ENCODE peak calls at places on chromosomes 3 and 15, in ten cellular contexts. R, H, N, F, L, O, G, Y, X and E are unnamed samples. For H3K36me3, the result is how much of the 10 kb centered on the place peaks cover.

GRCh38 chr15:29870495-29871151 is 48.4 kb upstream of the TJP1 start:
- DNase-seq in Y (peak), H (no peak), G (no peak), R (peak), F (no peak), X (no peak), N (peak), L (no peak), O (no peak), E (no peak)

GRCh38 chr15:62706361-62706760 is 336.2 kb upstream of the TPM1 start:
- DNase-seq in L (no peak), X (no peak), N (no peak), O (no peak), H (no peak), Y (no peak), R (no peak), G (no peak), F (no peak), E (no peak)

GRCh38 chr3:141561426-141562034 is 74.7 kb downstream of the RASA2 start:
- DNase-seq in G (peak), F (no peak), N (peak), X (peak), R (peak), H (peak), O (no peak), Y (no peak), L (peak), E (no peak)

GRCh38 chr3:12253521-12253920 is 35.3 kb upstream of the PPARG start:
- DNase-seq in G (no peak), O (no peak), R (no peak), H (peak), Y (no peak), L (no peak), F (no peak), N (no peak), X (no peak), E (no peak)

GRCh38 chr3:182800508-182800907 is 7.2 kb downstream of the ATP11B start:
- DNase-seq in O (no peak), F (no peak), H (no peak), Y (no peak), R (no peak), G (no peak), X (no peak), L (no peak), N (no peak), E (no peak)

GRCh38 chr3:105448338-105448982 is 81.8 kb downstream of the ALCAM start:
- DNase-seq in G (no peak), O (no peak), F (no peak), Y (no peak), L (no peak), X (no peak), H (peak), R (peak), N (no peak), E (no peak)

GRCh38 chr3:135145581-135145980 is 350.5 kb downstream of the EPHB1 start:
- DNase-seq in R (no peak), L (no peak), O (no peak), Y (no peak), G (no peak), X (no peak), F (no peak), N (no peak), H (no peak), E (no peak)

GRCh38 chr3:52535411-52536111 is 844 bp upstream of the UQCC5 start:
- DNase-seq in F (no peak), X (no peak), Y (peak), L (no peak), H (no peak), O (no peak), G (no peak), R (no peak), N (no peak), E (peak)

GRCh38 chr3:119443179-119443578 is 20.2 kb downstream of the TMEM39A start:
- DNase-seq in L (no peak), X (no peak), F (no peak), G (no peak), H (no peak), Y (no peak), R (no peak), N (no peak), O (no peak), E (no peak)

GRCh38 chr15:28959326-28959725 is 73.6 kb downstream of the APBA2 start:
- DNase-seq in N (no peak), Y (no peak), F (no peak), L (no peak), O (peak), X (no peak), H (no peak), G (no peak), R (no peak), E (no peak)

GRCh38 chr3:138493804-138494606 is 59.6 kb downstream of the ESYT3 start:
- DNase-seq in R (no peak), H (peak), F (no peak), N (no peak), G (peak), L (no peak), X (no peak), Y (no peak), O (no peak), E (no peak)

GRCh38 chr15:62099171-62099601 is 32.4 kb downstream of the C2CD4A start:
- DNase-seq in G (peak), L (no peak), R (peak), O (no peak), H (peak), N (no peak), Y (no peak), F (no peak), X (no peak), E (no peak)

GRCh38 chr15:65740148-65740547 is 51.9 kb downstream of the DENND4A start:
- DNase-seq in G (no peak), Y (no peak), L (no peak), R (no peak), X (no peak), N (no peak), F (no peak), O (no peak), H (no peak), E (no peak)

GRCh38 chr3:127779747-127780146 is 42.6 kb downstream of the MGLL start:
- DNase-seq in Y (no peak), R (no peak), H (peak), G (peak), N (no peak), F (no peak), L (no peak), O (no peak), X (no peak), E (peak)

GRCh38 chr3:58623961-58624360 is 42.6 kb downstream of the FAM3D start:
- DNase-seq in G (no peak), R (no peak), X (no peak), H (peak), F (no peak), Y (no peak), L (no peak), O (no peak), N (no peak), E (no peak)

GRCh38 chr3:123791417-123791816 is 92.7 kb downstream of the MYLK start:
- DNase-seq in L (no peak), H (peak), F (no peak), G (peak), O (no peak), X (no peak), R (no peak), N (no peak), Y (no peak), E (no peak)

DNA sequence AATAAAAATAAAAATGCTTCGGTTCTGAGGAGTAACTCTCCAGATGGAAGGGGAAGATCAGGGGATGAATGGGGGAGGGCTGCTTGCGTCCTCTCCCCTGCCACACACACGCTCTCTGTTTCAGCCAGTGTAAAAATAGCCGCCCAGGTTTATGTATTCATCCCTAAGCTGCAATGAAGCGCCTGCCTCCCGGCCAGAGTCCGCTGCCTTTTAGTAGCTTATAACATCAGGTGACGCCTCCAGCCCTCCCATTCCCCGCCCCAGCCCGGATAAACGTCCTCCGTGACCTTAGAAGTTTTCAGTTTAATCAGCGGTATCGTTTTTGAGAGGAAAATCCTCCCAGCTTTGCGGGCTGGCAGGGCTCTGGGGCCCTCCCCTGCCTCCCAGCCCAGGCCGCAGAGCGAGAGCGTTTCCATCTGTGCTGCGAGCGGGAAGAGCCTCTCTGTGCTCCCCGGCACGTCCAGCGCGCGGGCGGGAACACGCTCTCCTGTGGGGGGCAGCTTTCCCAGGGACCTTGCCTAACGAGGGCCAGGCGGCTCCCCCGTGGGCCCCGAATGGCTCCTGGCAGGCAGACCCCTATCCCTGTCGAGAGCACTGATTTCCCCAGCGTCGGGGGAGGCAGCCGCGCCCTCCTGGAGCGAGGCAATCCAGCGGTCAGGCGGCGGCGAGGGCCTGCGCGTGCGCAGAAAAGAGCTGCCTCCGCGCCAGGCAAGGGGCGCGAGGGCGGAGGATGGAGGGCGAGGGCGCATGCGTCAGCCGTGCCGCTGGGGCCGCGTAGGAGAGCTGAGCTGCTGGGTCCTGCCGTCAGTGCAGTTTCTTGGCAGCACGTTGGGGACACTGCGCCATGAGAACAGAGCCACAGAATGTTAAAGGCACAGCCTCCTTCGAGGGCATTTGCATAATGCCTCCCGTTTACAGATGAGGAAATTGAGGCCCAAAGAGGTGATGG is 71.2 kb downstream of the CCNL1 start:
- DNase-seq in X (peak), G (peak), Y (peak), N (peak), L (peak), H (peak), O (peak), R (peak), F (peak), E (peak)
- TF ChIP-seq POLR2A in X (peak), G (peak), Y (peak), N (peak), L (peak), H (peak), O (peak), R (peak), F (peak), E (no peak)

GRCh38 chr15:48416301-48416700 is 85.1 kb downstream of the DUT start:
- DNase-seq in N (no peak), H (no peak), L (no peak), R (no peak), G (no peak), O (no peak), X (no peak), F (no peak), Y (no peak), E (no peak)

GRCh38 chr15:48413304-48413703 is 82.1 kb downstream of the DUT start:
- DNase-seq in H (peak), Y (no peak), R (no peak), X (no peak), N (no peak), L (no peak), O (no peak), G (no peak), F (no peak), E (no peak)

GRCh38 chr15:48414015-48414414 is 82.8 kb downstream of the DUT start:
- DNase-seq in Y (no peak), N (no peak), H (peak), X (no peak), O (peak), G (peak), L (no peak), F (no peak), R (no peak), E (no peak)

GRCh38 chr15:48418343-48418742 is 87.1 kb downstream of the DUT start:
- DNase-seq in R (no peak), O (no peak), F (no peak), N (no peak), L (no peak), X (no peak), Y (no peak), H (no peak), G (no peak), E (no peak)

DNA sequence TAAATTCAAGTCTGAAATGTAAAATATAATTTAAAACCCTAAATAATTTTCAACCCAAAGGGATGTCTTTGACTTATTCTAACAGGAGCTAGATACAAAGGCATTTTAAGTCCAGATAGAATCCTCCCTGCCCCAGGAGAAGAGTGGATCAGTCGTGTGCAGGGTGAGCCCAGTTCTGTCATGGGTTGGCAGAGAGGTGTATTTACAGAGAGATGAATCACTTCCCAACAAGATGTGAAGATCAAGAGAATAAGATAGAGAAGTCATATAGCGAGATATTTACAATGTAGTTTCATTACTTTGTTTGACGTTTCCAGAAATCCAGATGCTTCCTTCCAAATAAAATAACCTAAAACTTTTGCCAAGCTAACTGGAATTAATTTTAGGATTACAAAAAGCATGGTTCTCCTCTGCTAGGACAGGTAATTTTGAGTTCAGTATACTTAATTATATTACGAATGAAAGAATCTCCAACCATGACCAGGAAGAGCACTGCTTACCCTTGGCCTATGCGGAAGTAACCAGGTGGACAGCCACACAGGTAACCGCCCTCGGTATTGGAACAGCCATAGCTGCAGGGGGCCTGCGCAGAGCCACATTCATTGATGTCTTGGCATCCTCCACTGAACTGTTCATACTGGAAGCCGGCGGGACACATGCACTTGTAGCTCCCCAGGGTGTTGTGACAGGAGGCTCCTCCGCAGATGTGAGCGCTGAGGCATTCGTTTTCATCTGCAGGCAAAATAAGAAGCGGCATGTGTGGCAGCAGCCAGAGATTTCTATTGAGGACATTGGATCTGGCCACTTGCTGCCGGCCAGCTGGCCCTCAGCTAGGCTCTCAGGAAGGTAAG is 84.0 kb downstream of the DUT start:
- DNase-seq in O (no peak), N (no peak), R (no peak), F (no peak), Y (no peak), G (peak), X (no peak), L (no peak), H (peak), E (no peak)
- H3K36me3 ChIP-seq in O (under half), N (half or more), R (under half), F (under half), Y (under half), G (under half), X (under half), L (under half), H (half or more), E (half or more)

GRCh38 chr3:10192953-10193691 is 28.4 kb downstream of the IRAK2 start:
- DNase-seq in N (no peak), X (peak), F (no peak), G (peak), O (no peak), R (peak), H (peak), L (peak), Y (peak), E (peak)
- TF ChIP-seq CTCF in N (no peak), X (peak), F (peak), G (peak), O (no peak), R (no peak), H (peak), L (no peak), Y (peak), E (peak)

DNA sequence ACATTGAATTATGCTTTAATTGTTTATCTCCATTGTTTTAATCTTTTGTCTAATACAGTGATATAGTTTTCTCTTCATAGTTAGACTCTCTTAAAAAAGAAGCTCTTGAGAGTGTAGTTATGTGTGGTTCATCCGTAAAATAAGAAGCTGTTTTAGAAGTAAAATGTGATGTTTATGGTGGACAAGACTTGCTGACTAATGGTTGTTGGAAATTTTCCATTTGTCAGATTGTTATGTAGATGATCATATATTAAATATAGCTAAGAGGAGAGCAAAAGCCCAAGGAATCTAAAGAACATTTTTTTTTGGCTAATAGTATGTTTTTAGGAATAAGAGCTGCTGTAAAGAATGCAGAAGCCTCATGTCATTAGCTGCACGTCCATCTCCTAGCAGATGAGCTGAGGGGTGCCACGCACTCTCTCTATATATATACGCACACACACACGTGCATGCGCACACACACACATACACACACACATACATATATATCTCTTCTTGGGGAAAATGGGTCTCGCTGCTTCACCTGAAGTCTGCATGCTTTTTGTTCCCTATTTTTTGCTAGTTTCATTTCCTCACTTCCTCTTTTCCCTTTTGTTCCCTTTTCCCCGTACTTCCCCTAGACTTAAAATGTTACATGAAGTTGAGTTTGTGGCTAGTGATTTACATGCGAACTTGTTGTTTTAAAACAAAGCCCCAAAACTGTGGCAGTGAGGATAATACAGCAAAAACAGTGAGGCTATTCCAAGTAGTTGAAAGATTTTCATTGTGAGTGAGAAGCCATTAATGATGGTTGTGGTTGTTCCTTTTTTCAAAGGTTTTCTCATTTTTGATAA is 107.8 kb downstream of the MBNL1 start:
- DNase-seq in X (no peak), L (peak), F (no peak), Y (no peak), O (no peak), N (no peak), G (peak), H (peak), R (no peak), E (peak)
- TF ChIP-seq POLR2A in X (no peak), L (no peak), F (no peak), Y (no peak), O (no peak), N (no peak), G (no peak), H (no peak), R (no peak), E (peak)

GRCh38 chr3:87246662-87247061 is 19.6 kb downstream of the CHMP2B start:
- DNase-seq in R (no peak), H (no peak), L (no peak), X (no peak), O (no peak), G (no peak), F (no peak), N (no peak), Y (no peak), E (no peak)
- H3K36me3 ChIP-seq in R (under half), H (under half), L (under half), X (under half), O (under half), G (under half), F (under half), N (half or more), Y (under half), E (under half)

GRCh38 chr15:77584201-77584600 is 48.5 kb downstream of the LINGO1 start:
- DNase-seq in X (peak), Y (no peak), H (no peak), F (no peak), N (no peak), G (no peak), O (no peak), L (no peak), R (no peak), E (no peak)
- TF ChIP-seq CTCF in X (peak), Y (no peak), H (peak), F (no peak), N (no peak), G (peak), O (no peak), L (no peak), R (no peak), E (no peak)

DNA sequence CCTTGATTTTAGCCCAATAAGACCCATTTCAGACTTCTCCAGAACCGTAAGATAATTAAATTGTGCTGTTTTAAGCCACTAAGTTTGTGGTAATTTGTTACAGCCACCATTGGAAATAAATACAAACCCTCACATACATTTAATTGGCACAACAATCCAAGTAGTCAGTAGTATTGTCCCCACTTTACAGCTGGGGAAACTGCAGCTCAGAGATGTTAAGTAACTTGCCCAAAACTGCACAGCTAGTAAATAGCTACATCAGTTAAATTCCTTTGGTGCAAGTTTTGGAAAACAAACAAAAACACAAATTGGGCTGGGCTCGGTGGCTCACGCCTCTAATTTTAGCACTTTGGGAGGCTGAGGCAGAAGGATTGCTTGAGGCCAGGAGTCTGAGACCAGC is 13.3 kb upstream of the IREB2 start:
- DNase-seq in N (no peak), R (no peak), Y (no peak), F (no peak), L (no peak), O (no peak), G (no peak), X (no peak), H (no peak), E (no peak)
- TF ChIP-seq POLR2A in N (no peak), R (no peak), Y (no peak), F (no peak), L (no peak), O (no peak), G (no peak), X (no peak), H (no peak), E (no peak)